ENCODE peak calls at places on chromosomes 3 and 15, in five cellular contexts. U, I, Y, K and E are unnamed samples.

GRCh38 chr3:144028798-144029411 is 57.3 kb downstream of the DIPK2A start:
- DNase-seq in U (peak; percentile 32), I (no peak), Y (no peak), K (no peak), E (peak; percentile 53)

GRCh38 chr15:74423443-74424257 is 10.1 kb downstream of the SEMA7A start:
- DNase-seq in U (no peak), I (no peak), Y (peak; percentile 41), K (no peak), E (no peak)

GRCh38 chr3:100044369-100044768 is 69.9 kb downstream of the FILIP1L start:
- DNase-seq in U (peak; percentile 67), I (no peak), Y (no peak), K (no peak), E (peak; percentile 58)

GRCh38 chr15:101294731-101295606 is at the start of gene SNRPA1:
- DNase-seq in U (peak; percentile 96), I (peak; percentile 68), Y (peak; percentile 98), K (peak; percentile 96), E (peak; percentile 98)

GRCh38 chr3:143503325-143503885 is 344.9 kb downstream of the SLC9A9 start:
- DNase-seq in U (no peak), I (no peak), Y (no peak), K (no peak), E (no peak)

GRCh38 chr3:150062492-150062891 is 91.8 kb upstream of the PFN2 start:
- DNase-seq in U (no peak), I (no peak), Y (peak; percentile 37), K (no peak), E (no peak)

GRCh38 chr3:182739619-182740018 is 53.7 kb upstream of the ATP11B start:
- DNase-seq in U (no peak), I (no peak), Y (peak; percentile 66), K (no peak), E (no peak)

GRCh38 chr3:127395663-127396320 is 107.9 kb upstream of the PRR20G start:
- DNase-seq in U (no peak), I (no peak), Y (peak; percentile 23), K (no peak), E (no peak)

GRCh38 chr15:28894631-28895030 is 8.9 kb downstream of the APBA2 start:
- DNase-seq in U (no peak), I (no peak), Y (no peak), K (no peak), E (no peak)

GRCh38 chr15:67821784-67822451 is 3.4 kb upstream of the SKOR1 start:
- DNase-seq in U (no peak), I (no peak), Y (no peak), K (no peak), E (no peak)

GRCh38 chr3:172653004-172653403 is 57.9 kb downstream of the NCEH1 start:
- DNase-seq in U (no peak), I (no peak), Y (no peak), K (no peak), E (no peak)

GRCh38 chr3:11914651-11915050 is 68.0 kb upstream of the TAMM41 start:
- DNase-seq in U (no peak), I (no peak), Y (no peak), K (no peak), E (no peak)

GRCh38 chr15:78087944-78088772 is 4.2 kb upstream of the SH2D7 start:
- DNase-seq in U (peak; percentile 53), I (no peak), Y (no peak), K (no peak), E (no peak)

GRCh38 chr15:61915640-61916039 is 144.6 kb downstream of the VPS13C start:
- DNase-seq in U (no peak), I (no peak), Y (no peak), K (no peak), E (no peak)

GRCh38 chr15:70476441-70476840 is 286.9 kb downstream of the UACA start:
- DNase-seq in U (no peak), I (no peak), Y (no peak), K (no peak), E (no peak)

GRCh38 chr15:68994149-68994548 is 20.3 kb upstream of the NOX5 start:
- DNase-seq in U (no peak), I (no peak), Y (peak; percentile 37), K (no peak), E (no peak)

GRCh38 chr3:186783070-186783730 is at the start of gene EIF4A2:
- DNase-seq in U (peak; percentile 90), I (peak; percentile 79), Y (peak; percentile 94), K (peak; percentile 84), E (peak; percentile 94)

GRCh38 chr3:73550011-73550410 is 74.7 kb downstream of the PDZRN3 start:
- DNase-seq in U (no peak), I (no peak), Y (no peak), K (no peak), E (no peak)

GRCh38 chr15:80673561-80674244 is 21.4 kb upstream of the ABHD17C start:
- DNase-seq in U (no peak), I (no peak), Y (no peak), K (no peak), E (no peak)

GRCh38 chr15:62845239-62846126 is 197.1 kb upstream of the TPM1 start:
- DNase-seq in U (no peak), I (no peak), Y (peak; percentile 77), K (no peak), E (no peak)

GRCh38 chr3:193132247-193132646 is 108.8 kb upstream of the PLAAT1 start:
- DNase-seq in U (no peak), I (no peak), Y (peak; percentile 14), K (no peak), E (no peak)

GRCh38 chr3:14246414-14246813 is 67.8 kb downstream of the LSM3 start:
- DNase-seq in U (no peak), I (no peak), Y (no peak), K (no peak), E (no peak)

GRCh38 chr3:14880486-14881179 is 61.9 kb downstream of the FGD5 start:
- DNase-seq in U (no peak), I (no peak), Y (no peak), K (no peak), E (no peak)

GRCh38 chr3:55014081-55014480 is 86.2 kb upstream of the LRTM1 start:
- DNase-seq in U (no peak), I (no peak), Y (peak; percentile 64), K (no peak), E (no peak)

GRCh38 chr15:43317566-43318184 is 12.7 kb downstream of the LCMT2 start:
- DNase-seq in U (no peak), I (no peak), Y (no peak), K (no peak), E (no peak)

GRCh38 chr15:22949074-22949547 is 31.1 kb downstream of the CYFIP1 start:
- DNase-seq in U (no peak), I (no peak), Y (peak; percentile 65), K (no peak), E (no peak)

GRCh38 chr3:60497922-60498321 is 753.3 kb downstream of the FHIT start:
- DNase-seq in U (no peak), I (peak; percentile 41), Y (no peak), K (no peak), E (no peak)